ENCODE peak calls at places on chromosomes 5 and 9, in nine cellular contexts. H is H1, B is PC-3, C is K562, V is PC-9, E is neuronal stem cell, D is neural progenitor cell, G is GM12878, U is OCI-LY7. Y is an unnamed sample.

GRCh38 chr9:135221576-135221950 is 134.1 kb downstream of the OLFM1 start:
- DNase-seq in H (no peak), B (no peak), C (no peak), V (no peak), E (no peak), D (no peak), G (no peak), U (no peak), Y (no peak)

GRCh38 chr9:98879958-98880300 is 63.8 kb upstream of the COL15A1 start:
- DNase-seq in H (no peak), B (no peak), C (no peak), V (no peak), E (no peak), D (no peak), G (no peak), U (no peak), Y (no peak)

GRCh38 chr9:113492343-113493079 is 29.0 kb downstream of the RGS3 start:
- DNase-seq in H (no peak), B (no peak), C (no peak), V (no peak), E (no peak), D (no peak), G (no peak), U (no peak), Y (no peak)

GRCh38 chr5:149271717-149272558 is at the start of gene AFAP1L1:
- DNase-seq in H (no peak), B (peak; percentile 80), C (peak; percentile 19), V (peak; percentile 53), E (peak; percentile 23), D (peak; percentile 70), G (no peak), U (no peak), Y (peak; percentile 74)

GRCh38 chr5:138833095-138833494 is 42.0 kb downstream of the LRRTM2 start:
- DNase-seq in H (no peak), B (no peak), C (no peak), V (no peak), E (no peak), D (no peak), G (no peak), U (no peak), Y (peak; percentile 22)

GRCh38 chr5:72459089-72459661 is 48.0 kb downstream of the ZNF366 start:
- DNase-seq in H (no peak), B (no peak), C (no peak), V (no peak), E (no peak), D (no peak), G (peak; percentile 71), U (no peak), Y (no peak)

GRCh38 chr5:177429248-177430045 is 3.0 kb downstream of the GRK6 start:
- DNase-seq in H (no peak), B (no peak), C (no peak), V (no peak), E (no peak), D (no peak), G (peak; percentile 72), U (peak; percentile 82), Y (no peak)

GRCh38 chr9:13330396-13331004 is 51.0 kb upstream of the MPDZ start:
- DNase-seq in H (no peak), B (no peak), C (no peak), V (no peak), E (no peak), D (no peak), G (no peak), U (no peak), Y (peak; percentile 11)

GRCh38 chr5:38796000-38796738 is 49.6 kb upstream of the OSMR start:
- DNase-seq in H (no peak), B (peak; percentile 17), C (no peak), V (no peak), E (no peak), D (no peak), G (no peak), U (no peak), Y (no peak)

GRCh38 chr5:31364881-31365636 is 166.8 kb downstream of the DROSHA start:
- DNase-seq in H (no peak), B (peak; percentile 9), C (no peak), V (no peak), E (no peak), D (no peak), G (no peak), U (no peak), Y (no peak)

GRCh38 chr5:142881076-142881466 is 110.9 kb downstream of the ARHGAP26 start:
- DNase-seq in H (no peak), B (no peak), C (no peak), V (no peak), E (peak; percentile 43), D (peak; percentile 82), G (no peak), U (peak; percentile 23), Y (peak; percentile 87)

GRCh38 chr9:88529496-88529895 is 5.5 kb upstream of the NXNL2 start:
- DNase-seq in H (no peak), B (no peak), C (no peak), V (no peak), E (no peak), D (no peak), G (no peak), U (no peak), Y (no peak)

GRCh38 chr5:10151656-10152055 is 98.0 kb downstream of the ATPSCKMT start:
- DNase-seq in H (no peak), B (peak; percentile 28), C (no peak), V (no peak), E (no peak), D (no peak), G (no peak), U (no peak), Y (no peak)

GRCh38 chr5:94575196-94575595 is 43.2 kb downstream of the KIAA0825 start:
- DNase-seq in H (no peak), B (no peak), C (no peak), V (no peak), E (no peak), D (no peak), G (no peak), U (no peak), Y (no peak)

GRCh38 chr5:137629646-137630045 is 106.2 kb downstream of the KLHL3 start:
- DNase-seq in H (no peak), B (peak; percentile 73), C (peak; percentile 65), V (peak; percentile 11), E (peak; percentile 54), D (peak; percentile 73), G (peak; percentile 8), U (peak; percentile 68), Y (peak; percentile 80)

GRCh38 chr9:107648153-107648716 is 158.7 kb upstream of the KLF4 start:
- DNase-seq in H (no peak), B (no peak), C (no peak), V (no peak), E (no peak), D (no peak), G (no peak), U (no peak), Y (no peak)

GRCh38 chr5:134626369-134627014 is 6.1 kb downstream of the SAR1B start:
- DNase-seq in H (no peak), B (peak; percentile 61), C (no peak), V (no peak), E (no peak), D (no peak), G (no peak), U (no peak), Y (no peak)

GRCh38 chr9:27529316-27530278 is at the start of gene MOB3B:
- DNase-seq in H (no peak), B (peak; percentile 71), C (peak; percentile 50), V (peak; percentile 72), E (peak; percentile 82), D (peak; percentile 91), G (no peak), U (peak; percentile 73), Y (peak; percentile 78)

DNA sequence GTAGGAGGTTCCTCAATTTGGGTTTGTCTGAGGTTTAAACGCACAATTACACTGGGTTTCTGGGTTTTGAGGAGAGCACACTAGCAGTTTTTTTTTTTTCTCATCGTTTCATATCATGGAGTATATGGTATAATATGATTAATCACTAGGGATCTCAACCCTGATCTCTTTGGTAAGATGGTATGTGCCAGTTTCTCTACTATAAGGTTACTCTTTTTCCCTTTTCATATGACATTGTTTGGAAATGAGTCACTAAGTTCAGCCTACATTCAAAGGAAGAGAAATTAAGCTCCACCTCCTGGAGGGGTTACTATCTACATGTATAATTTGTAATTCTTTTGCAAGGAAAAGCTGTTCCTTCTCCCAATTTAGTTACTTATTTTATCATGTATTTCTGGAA is 35.2 kb downstream of the MTRR start:
- DNase-seq in H (no peak), B (peak; percentile 94), C (no peak), V (no peak), E (no peak), D (no peak), G (no peak), U (no peak), Y (no peak)
- H3K36me3 ChIP-seq in H (peaks cover 24% of the 10 kb centered on the region), B (peaks cover 75% of the 10 kb centered on the region), C (peaks cover 51% of the 10 kb centered on the region), V (peaks cover 24% of the 10 kb centered on the region), E (peaks cover 7% of the 10 kb centered on the region), D (peaks cover 42% of the 10 kb centered on the region), G (peaks cover 6% of the 10 kb centered on the region), U (peaks cover 99% of the 10 kb centered on the region), Y (peaks cover 26% of the 10 kb centered on the region)

GRCh38 chr9:120839146-120839545 is 3.6 kb downstream of the PSMD5 start:
- DNase-seq in H (no peak), B (peak; percentile 13), C (no peak), V (no peak), E (no peak), D (no peak), G (no peak), U (no peak), Y (peak; percentile 28)
- H3K4me3 ChIP-seq in H (no peak overlapping the region), B (no peak overlapping the region), C (no peak overlapping the region), V (no peak overlapping the region), E (no peak overlapping the region), D (no peak overlapping the region), G (no peak overlapping the region), U (no peak overlapping the region), Y (no peak overlapping the region)

GRCh38 chr5:116652903-116653302 is 78.3 kb upstream of the SEMA6A start:
- DNase-seq in H (no peak), B (no peak), C (no peak), V (no peak), E (peak; percentile 17), D (peak; percentile 21), G (no peak), U (no peak), Y (peak; percentile 51)
- H2AFZ ChIP-seq in H (no peak overlapping the region), B (no peak overlapping the region), C (no peak overlapping the region), V (no peak overlapping the region), E (peak overlapping the region; percentile 64), D (peak overlapping the region; percentile 42), G (peak overlapping the region; percentile 9), U (no peak overlapping the region), Y (no peak overlapping the region)

DNA sequence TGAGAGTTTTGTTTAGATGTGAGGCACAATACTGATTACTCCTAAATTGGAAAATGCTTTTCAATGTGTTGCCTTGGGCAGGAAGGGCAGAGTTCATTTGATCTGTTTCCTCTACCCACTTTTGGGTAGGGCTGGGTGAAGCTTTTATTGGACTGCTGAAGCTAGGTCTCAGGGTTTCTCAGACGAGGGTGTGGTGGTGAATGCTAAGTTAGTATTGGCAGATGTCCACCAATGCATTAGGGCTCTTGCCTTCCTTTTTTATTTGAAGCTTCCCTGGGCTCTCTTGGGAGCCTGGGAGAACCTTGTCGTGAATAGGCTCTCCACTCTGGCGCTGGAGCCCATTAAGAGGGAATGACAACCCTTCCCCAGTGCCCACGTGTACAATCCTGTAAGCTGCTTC is 23.1 kb downstream of the SPTAN1 start:
- DNase-seq in H (no peak), B (no peak), C (no peak), V (no peak), E (no peak), D (no peak), G (no peak), U (no peak), Y (no peak)
- H3K36me3 ChIP-seq in H (peaks cover 57% of the 10 kb centered on the region), B (peaks cover 60% of the 10 kb centered on the region), C (no peaks in the 10 kb centered on the region), V (peaks cover 6% of the 10 kb centered on the region), E (peaks cover 48% of the 10 kb centered on the region), D (peaks cover 12% of the 10 kb centered on the region), G (peaks cover 14% of the 10 kb centered on the region), U (peaks cover 86% of the 10 kb centered on the region), Y (peaks cover 52% of the 10 kb centered on the region)